ENCODE peak calls at places on chromosome 14, in four cellular contexts. M, D, A and Z are unnamed samples.

GRCh38 chr14:33938131-33938949 is 12.5 kb downstream of the EGLN3 start:
- DNase-seq in D (peak; percentile 77), M (peak; percentile 17), A (no peak), Z (peak; percentile 16)

GRCh38 chr14:30355431-30355913 is 203.5 kb upstream of the G2E3 start:
- DNase-seq in A (no peak), M (peak; percentile 2), D (peak; percentile 8), Z (peak; percentile 4)

GRCh38 chr14:38297681-38298080 is 41.8 kb upstream of the CLEC14A start:
- DNase-seq in M (peak; percentile 65), A (no peak), D (peak; percentile 82), Z (peak; percentile 57)

GRCh38 chr14:100523131-100523530 is 64.1 kb downstream of the BEGAIN start:
- DNase-seq in D (no peak), A (no peak), M (no peak), Z (no peak)

GRCh38 chr14:39376671-39377403 is 55.4 kb downstream of the FBXO33 start:
- DNase-seq in D (peak; percentile 30), M (peak; percentile 56), A (no peak), Z (peak; percentile 57)

GRCh38 chr14:20998674-20999366 is at the start of gene SLC39A2:
- DNase-seq in D (peak; percentile 81), M (peak; percentile 66), A (no peak), Z (peak; percentile 80)

GRCh38 chr14:105879867-105880561 is 353.6 kb downstream of the TMEM121 start:
- DNase-seq in D (no peak), M (no peak), A (no peak), Z (no peak)

GRCh38 chr14:24309538-24310386 is at the start of gene LTB4R2:
- DNase-seq in M (no peak), A (no peak), D (no peak), Z (no peak)

GRCh38 chr14:24845851-24846250 is 204.1 kb downstream of the STXBP6 start:
- DNase-seq in M (no peak), A (no peak), D (no peak), Z (no peak)

GRCh38 chr14:68409355-68409754 is 383.5 kb downstream of the ZFP36L1 start:
- DNase-seq in M (no peak), A (no peak), D (no peak), Z (peak; percentile 54)

GRCh38 chr14:56168007-56168616 is 49.9 kb downstream of the PELI2 start:
- DNase-seq in A (no peak), M (no peak), D (no peak), Z (no peak)

GRCh38 chr14:59268011-59268410 is 79.5 kb downstream of the DAAM1 start:
- DNase-seq in A (no peak), M (peak; percentile 70), D (no peak), Z (peak; percentile 49)

GRCh38 chr14:105055334-105055733 is 9.9 kb downstream of the GPR132 start:
- DNase-seq in M (no peak), D (no peak), A (no peak), Z (no peak)

GRCh38 chr14:64766430-64767151 is 62.4 kb downstream of the PLEKHG3 start:
- DNase-seq in D (no peak), A (no peak), M (no peak), Z (no peak)

GRCh38 chr14:24377660-24378059 is 9.7 kb downstream of the NFATC4 start:
- DNase-seq in A (no peak), D (no peak), M (no peak), Z (no peak)

GRCh38 chr14:38210168-38210567 is 2.5 kb downstream of the SSTR1 start:
- DNase-seq in D (peak; percentile 47), M (peak; percentile 70), A (no peak), Z (peak; percentile 85)

GRCh38 chr14:64730681-64731080 is 26.5 kb downstream of the PLEKHG3 start:
- DNase-seq in M (no peak), D (no peak), A (no peak), Z (no peak)

GRCh38 chr14:104789752-104790743 is 5.5 kb downstream of the AKT1 start:
- DNase-seq in D (no peak), M (no peak), A (no peak), Z (no peak)

GRCh38 chr14:69339426-69339825 is 58.7 kb downstream of the ERH start:
- DNase-seq in D (no peak), A (no peak), M (no peak), Z (no peak)

GRCh38 chr14:99982449-99983250 is 82.6 kb upstream of the EVL start:
- DNase-seq in M (peak; percentile 79), D (peak; percentile 81), A (peak; percentile 45), Z (peak; percentile 75)

GRCh38 chr14:90700928-90701776 is 115.1 kb downstream of the TTC7B start:
- DNase-seq in D (no peak), A (no peak), M (no peak), Z (no peak)

GRCh38 chr14:103003850-103004249 is 53.5 kb downstream of the CDC42BPB start:
- DNase-seq in M (no peak), A (no peak), D (no peak), Z (no peak)

GRCh38 chr14:94213021-94213420 is 38.9 kb downstream of the PPP4R4 start:
- DNase-seq in D (peak; percentile 35), M (peak; percentile 38), A (no peak), Z (peak; percentile 71)

GRCh38 chr14:103112488-103113243 is 10.6 kb upstream of the TNFAIP2 start:
- DNase-seq in M (no peak), A (no peak), D (no peak), Z (no peak)

GRCh38 chr14:93965287-93965821 is 11.0 kb downstream of the ASB2 start:
- DNase-seq in A (peak; percentile 85), D (peak; percentile 62), M (peak; percentile 93), Z (peak; percentile 93)

GRCh38 chr14:55057919-55058318 is 6.5 kb downstream of the MAPK1IP1L start:
- DNase-seq in D (no peak), M (no peak), A (no peak), Z (peak; percentile 64)

DNA sequence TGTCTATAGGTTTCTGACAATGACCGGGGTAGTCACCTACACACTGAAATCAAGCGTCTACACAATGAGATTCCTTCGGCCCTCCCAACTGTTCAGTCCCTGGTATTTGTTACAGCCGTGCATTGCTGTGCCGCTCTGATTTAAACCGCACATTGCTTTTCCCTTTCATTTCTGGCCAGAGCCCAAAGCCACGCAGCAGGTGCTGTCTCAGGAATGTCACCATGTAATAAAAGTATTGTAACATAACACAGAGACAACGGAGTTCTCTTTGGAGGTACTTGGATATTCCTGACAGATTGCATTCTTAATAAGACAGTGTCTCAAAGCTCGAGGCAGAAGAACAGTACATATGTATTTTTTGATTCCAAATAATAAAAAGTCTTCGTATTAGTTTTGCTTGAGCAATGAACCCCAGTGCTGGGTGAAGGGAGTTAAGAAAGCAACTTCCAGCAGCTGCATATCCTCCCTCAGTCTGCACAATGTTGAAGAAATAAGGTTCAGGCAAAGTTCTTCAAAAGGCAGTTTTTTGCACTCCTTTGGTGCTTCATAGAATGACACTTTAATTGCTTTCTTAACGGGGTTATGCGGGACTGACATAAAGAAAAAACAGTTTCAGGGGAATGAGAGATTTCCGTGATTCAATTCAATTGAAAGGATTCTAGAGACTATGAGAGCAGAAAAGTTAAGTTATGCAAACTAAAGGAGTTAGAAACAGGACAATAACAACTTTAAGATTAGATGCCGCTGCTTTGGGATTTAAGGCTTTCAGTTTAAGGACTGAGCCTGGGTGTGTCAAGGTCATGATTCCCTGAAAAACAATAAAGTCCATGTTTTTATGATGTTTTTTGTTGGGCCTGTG is 288.7 kb upstream of the FLRT2 start:
- DNase-seq in D (no peak), A (no peak), M (no peak), Z (no peak)
- H3K4me3 ChIP-seq in D (no peak overlapping the region), A (no peak overlapping the region), M (no peak overlapping the region), Z (no peak overlapping the region)

GRCh38 chr14:52789118-52789517 is 2.3 kb downstream of the GNPNAT1 start:
- DNase-seq in A (no peak), D (no peak), M (no peak), Z (no peak)
- H3K4me3 ChIP-seq in A (peak overlapping the region; percentile 84), D (no peak overlapping the region), M (no peak overlapping the region), Z (peak overlapping the region; percentile 83)

GRCh38 chr14:22386924-22387775 is 201.9 kb downstream of the DAD1 start:
- DNase-seq in M (peak; percentile 85), D (peak; percentile 88), A (peak; percentile 47), Z (peak; percentile 72)
- H3K4me3 ChIP-seq in M (no peak overlapping the region), D (no peak overlapping the region), A (no peak overlapping the region), Z (no peak overlapping the region)

DNA sequence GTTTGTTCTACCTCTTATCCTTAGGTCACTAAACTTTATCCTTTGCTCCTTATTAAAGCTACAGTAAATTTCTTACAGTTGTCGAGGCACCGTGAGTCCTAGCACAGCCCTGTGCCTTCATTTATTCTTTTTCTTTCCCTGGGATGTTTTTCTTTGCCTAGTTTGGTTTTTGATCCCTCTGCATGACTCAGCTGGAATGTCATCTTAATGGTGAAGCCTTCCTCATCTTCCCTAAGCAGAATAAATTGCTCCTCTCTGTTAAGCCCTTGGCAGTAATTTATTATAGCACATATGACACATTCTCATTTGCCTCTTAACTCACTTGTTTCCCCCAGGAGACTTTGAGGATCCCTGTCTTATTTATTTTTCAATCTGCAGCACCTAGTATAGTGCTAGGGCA is 16.6 kb downstream of the ACTR10 start:
- DNase-seq in M (no peak), D (no peak), A (no peak), Z (peak; percentile 12)
- H3K4me3 ChIP-seq in M (no peak overlapping the region), D (no peak overlapping the region), A (no peak overlapping the region), Z (no peak overlapping the region)

DNA sequence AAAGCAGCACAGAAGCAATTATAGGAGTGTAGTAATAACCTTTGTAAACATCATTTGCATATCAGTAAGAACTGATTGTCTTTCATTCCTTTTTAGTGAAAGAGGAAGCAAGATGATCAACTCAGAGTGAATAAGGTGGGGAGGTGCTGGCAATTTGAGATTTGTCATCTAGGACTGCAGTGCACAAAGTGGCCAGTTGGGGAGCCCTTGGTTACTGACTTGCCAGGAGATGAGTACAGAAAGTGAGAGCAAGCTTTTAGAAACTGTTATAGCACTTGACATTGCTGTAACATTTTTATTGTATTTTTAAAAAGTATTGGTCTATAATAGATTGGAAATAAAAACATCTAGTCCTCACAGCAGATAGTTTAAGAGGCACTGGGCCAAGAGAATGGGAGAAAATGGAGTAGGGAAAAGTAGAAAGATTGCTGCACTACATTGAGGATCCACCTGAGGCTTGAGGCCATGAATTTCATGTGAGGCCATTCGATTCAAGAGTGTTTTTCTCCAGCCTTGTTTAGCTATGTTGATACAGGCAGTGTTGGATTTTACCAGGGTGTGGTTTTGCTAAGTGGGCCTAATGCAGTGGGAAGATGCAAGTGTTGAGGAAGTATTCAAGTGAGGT is 98.2 kb downstream of the SNAPC1 start:
- DNase-seq in D (peak; percentile 56), A (no peak), M (peak; percentile 63), Z (peak; percentile 50)
- H3K4me3 ChIP-seq in D (no peak overlapping the region), A (no peak overlapping the region), M (no peak overlapping the region), Z (no peak overlapping the region)

GRCh38 chr14:91891721-91892220 is 24.4 kb upstream of the TC2N start:
- DNase-seq in M (peak; percentile 45), D (peak; percentile 54), A (no peak), Z (peak; percentile 53)
- H3K4me3 ChIP-seq in M (no peak overlapping the region), D (no peak overlapping the region), A (no peak overlapping the region), Z (no peak overlapping the region)

DNA sequence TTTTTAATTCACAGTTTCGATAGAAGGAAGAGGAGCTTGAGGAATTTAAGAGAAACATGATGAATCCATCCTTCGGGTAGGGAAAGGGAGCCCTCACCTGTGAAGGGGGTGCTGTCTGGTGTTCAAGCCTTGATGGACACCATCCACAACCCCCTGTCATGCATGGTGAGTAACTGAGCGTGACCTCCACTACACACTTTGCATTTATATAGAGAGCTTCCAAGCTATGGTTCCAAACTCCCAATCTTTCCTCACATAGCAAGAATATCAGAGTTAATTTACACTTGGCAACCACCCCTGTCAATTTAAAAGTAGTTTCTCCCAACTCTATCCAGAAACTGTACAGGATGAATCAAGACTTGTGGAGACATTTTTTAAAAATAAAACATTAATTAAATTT is 13.1 kb upstream of the NID2 start:
- DNase-seq in D (no peak), A (no peak), M (no peak), Z (no peak)
- H3K4me3 ChIP-seq in D (no peak overlapping the region), A (no peak overlapping the region), M (no peak overlapping the region), Z (no peak overlapping the region)